ENCODE peak calls at places on chromosomes 13 and 19, in eight cellular contexts. One of them, this sample, is unnamed.

GRCh38 chr19:42601811-42602443 is 7.2 kb upstream of the CEACAM8 start:
- DNase-seq in T-helper 2 cell: peak
- DNase-seq in HL-60: no peak
- DNase-seq in NCI-H2171: no peak
- DNase-seq in amniotic stem cell: no peak
- DNase-seq in nephron progenitor cell: peak
- DNase-seq in GM12891: no peak
- DNase-seq in activated T-helper 9 cell treated with anti-CD3 and anti-CD28 coated beads, Interleukin-2, amount 50 U/mL, for 16 hours: no peak
- DNase-seq in this sample: peak

GRCh38 chr13:94345374-94346195 is 133.9 kb downstream of the DCT start:
- DNase-seq in T-helper 2 cell: peak
- DNase-seq in HL-60: no peak
- DNase-seq in NCI-H2171: peak
- DNase-seq in amniotic stem cell: no peak
- DNase-seq in nephron progenitor cell: no peak
- DNase-seq in GM12891: no peak
- DNase-seq in activated T-helper 9 cell treated with anti-CD3 and anti-CD28 coated beads, Interleukin-2, amount 50 U/mL, for 16 hours: no peak
- DNase-seq in this sample: peak

GRCh38 chr19:47723573-47723923 is 10.3 kb downstream of the EHD2 start:
- DNase-seq in T-helper 2 cell: peak
- DNase-seq in HL-60: peak
- DNase-seq in NCI-H2171: peak
- DNase-seq in amniotic stem cell: peak
- DNase-seq in nephron progenitor cell: no peak
- DNase-seq in GM12891: no peak
- DNase-seq in activated T-helper 9 cell treated with anti-CD3 and anti-CD28 coated beads, Interleukin-2, amount 50 U/mL, for 16 hours: no peak
- DNase-seq in this sample: peak

GRCh38 chr19:38671654-38672053 is 24.2 kb downstream of the ACTN4 start:
- DNase-seq in T-helper 2 cell: no peak
- DNase-seq in HL-60: no peak
- DNase-seq in NCI-H2171: no peak
- DNase-seq in amniotic stem cell: no peak
- DNase-seq in nephron progenitor cell: no peak
- DNase-seq in GM12891: no peak
- DNase-seq in activated T-helper 9 cell treated with anti-CD3 and anti-CD28 coated beads, Interleukin-2, amount 50 U/mL, for 16 hours: no peak
- DNase-seq in this sample: no peak

GRCh38 chr19:10452726-10453620 is 32.6 kb downstream of the PDE4A start:
- DNase-seq in T-helper 2 cell: no peak
- DNase-seq in HL-60: no peak
- DNase-seq in NCI-H2171: no peak
- DNase-seq in amniotic stem cell: no peak
- DNase-seq in nephron progenitor cell: no peak
- DNase-seq in GM12891: no peak
- DNase-seq in activated T-helper 9 cell treated with anti-CD3 and anti-CD28 coated beads, Interleukin-2, amount 50 U/mL, for 16 hours: no peak
- DNase-seq in this sample: no peak

GRCh38 chr19:37484406-37485115 is 15.4 kb downstream of the ZNF570 start:
- DNase-seq in T-helper 2 cell: no peak
- DNase-seq in HL-60: no peak
- DNase-seq in NCI-H2171: no peak
- DNase-seq in amniotic stem cell: no peak
- DNase-seq in nephron progenitor cell: no peak
- DNase-seq in GM12891: no peak
- DNase-seq in activated T-helper 9 cell treated with anti-CD3 and anti-CD28 coated beads, Interleukin-2, amount 50 U/mL, for 16 hours: no peak
- DNase-seq in this sample: no peak

GRCh38 chr13:73092831-73093230 is 34.0 kb downstream of the KLF5 start:
- DNase-seq in T-helper 2 cell: no peak
- DNase-seq in HL-60: no peak
- DNase-seq in NCI-H2171: no peak
- DNase-seq in amniotic stem cell: no peak
- DNase-seq in nephron progenitor cell: no peak
- DNase-seq in GM12891: no peak
- DNase-seq in activated T-helper 9 cell treated with anti-CD3 and anti-CD28 coated beads, Interleukin-2, amount 50 U/mL, for 16 hours: no peak
- DNase-seq in this sample: no peak

GRCh38 chr13:50993908-50994307 is 84.3 kb downstream of the RNASEH2B start:
- DNase-seq in T-helper 2 cell: no peak
- DNase-seq in HL-60: no peak
- DNase-seq in NCI-H2171: peak
- DNase-seq in amniotic stem cell: no peak
- DNase-seq in nephron progenitor cell: peak
- DNase-seq in GM12891: no peak
- DNase-seq in activated T-helper 9 cell treated with anti-CD3 and anti-CD28 coated beads, Interleukin-2, amount 50 U/mL, for 16 hours: no peak
- DNase-seq in this sample: no peak

GRCh38 chr13:77952737-77953136 is 34.1 kb upstream of the EDNRB start:
- DNase-seq in T-helper 2 cell: no peak
- DNase-seq in HL-60: no peak
- DNase-seq in NCI-H2171: no peak
- DNase-seq in amniotic stem cell: no peak
- DNase-seq in nephron progenitor cell: no peak
- DNase-seq in GM12891: no peak
- DNase-seq in activated T-helper 9 cell treated with anti-CD3 and anti-CD28 coated beads, Interleukin-2, amount 50 U/mL, for 16 hours: no peak
- DNase-seq in this sample: no peak

GRCh38 chr19:46904114-46905060 is 43.6 kb downstream of the ARHGAP35 start:
- DNase-seq in T-helper 2 cell: no peak
- DNase-seq in HL-60: no peak
- DNase-seq in NCI-H2171: no peak
- DNase-seq in amniotic stem cell: no peak
- DNase-seq in nephron progenitor cell: peak
- DNase-seq in GM12891: no peak
- DNase-seq in activated T-helper 9 cell treated with anti-CD3 and anti-CD28 coated beads, Interleukin-2, amount 50 U/mL, for 16 hours: no peak
- DNase-seq in this sample: peak

GRCh38 chr19:17333611-17334413 is 843 bp downstream of the ANO8 start:
- DNase-seq in T-helper 2 cell: peak
- DNase-seq in HL-60: peak
- DNase-seq in NCI-H2171: no peak
- DNase-seq in amniotic stem cell: no peak
- DNase-seq in nephron progenitor cell: no peak
- DNase-seq in GM12891: peak
- DNase-seq in activated T-helper 9 cell treated with anti-CD3 and anti-CD28 coated beads, Interleukin-2, amount 50 U/mL, for 16 hours: peak
- DNase-seq in this sample: peak

GRCh38 chr19:35596366-35596999 is 10.5 kb downstream of the PMIS2 start:
- DNase-seq in T-helper 2 cell: peak
- DNase-seq in HL-60: no peak
- DNase-seq in NCI-H2171: no peak
- DNase-seq in amniotic stem cell: no peak
- DNase-seq in nephron progenitor cell: no peak
- DNase-seq in GM12891: peak
- DNase-seq in activated T-helper 9 cell treated with anti-CD3 and anti-CD28 coated beads, Interleukin-2, amount 50 U/mL, for 16 hours: no peak
- DNase-seq in this sample: peak

GRCh38 chr13:64912141-64912540 is 2318.0 kb downstream of the PCDH9 start:
- DNase-seq in T-helper 2 cell: no peak
- DNase-seq in HL-60: no peak
- DNase-seq in NCI-H2171: no peak
- DNase-seq in amniotic stem cell: peak
- DNase-seq in nephron progenitor cell: no peak
- DNase-seq in GM12891: no peak
- DNase-seq in activated T-helper 9 cell treated with anti-CD3 and anti-CD28 coated beads, Interleukin-2, amount 50 U/mL, for 16 hours: no peak
- DNase-seq in this sample: peak

GRCh38 chr13:51739403-51740112 is 64.4 kb downstream of the DHRS12 start:
- DNase-seq in T-helper 2 cell: no peak
- DNase-seq in HL-60: no peak
- DNase-seq in NCI-H2171: no peak
- DNase-seq in amniotic stem cell: no peak
- DNase-seq in nephron progenitor cell: no peak
- DNase-seq in GM12891: no peak
- DNase-seq in activated T-helper 9 cell treated with anti-CD3 and anti-CD28 coated beads, Interleukin-2, amount 50 U/mL, for 16 hours: no peak
- DNase-seq in this sample: no peak

GRCh38 chr19:15453091-15453498 is 3.3 kb upstream of the WIZ start:
- DNase-seq in T-helper 2 cell: no peak
- DNase-seq in HL-60: no peak
- DNase-seq in NCI-H2171: no peak
- DNase-seq in amniotic stem cell: no peak
- DNase-seq in nephron progenitor cell: peak
- DNase-seq in GM12891: no peak
- DNase-seq in activated T-helper 9 cell treated with anti-CD3 and anti-CD28 coated beads, Interleukin-2, amount 50 U/mL, for 16 hours: no peak
- DNase-seq in this sample: no peak

GRCh38 chr19:5308471-5309437 is 31.9 kb downstream of the PTPRS start:
- DNase-seq in T-helper 2 cell: no peak
- DNase-seq in HL-60: no peak
- DNase-seq in NCI-H2171: peak
- DNase-seq in amniotic stem cell: no peak
- DNase-seq in nephron progenitor cell: no peak
- DNase-seq in GM12891: no peak
- DNase-seq in activated T-helper 9 cell treated with anti-CD3 and anti-CD28 coated beads, Interleukin-2, amount 50 U/mL, for 16 hours: no peak
- DNase-seq in this sample: peak

GRCh38 chr19:4174895-4175668 is 7.3 kb downstream of the SIRT6 start:
- DNase-seq in T-helper 2 cell: no peak
- DNase-seq in HL-60: no peak
- DNase-seq in NCI-H2171: no peak
- DNase-seq in amniotic stem cell: no peak
- DNase-seq in nephron progenitor cell: no peak
- DNase-seq in GM12891: no peak
- DNase-seq in activated T-helper 9 cell treated with anti-CD3 and anti-CD28 coated beads, Interleukin-2, amount 50 U/mL, for 16 hours: no peak
- DNase-seq in this sample: no peak

GRCh38 chr13:110354715-110355473 is 47.8 kb downstream of the COL4A2 start:
- DNase-seq in T-helper 2 cell: no peak
- DNase-seq in HL-60: no peak
- DNase-seq in NCI-H2171: no peak
- DNase-seq in amniotic stem cell: no peak
- DNase-seq in nephron progenitor cell: no peak
- DNase-seq in GM12891: no peak
- DNase-seq in activated T-helper 9 cell treated with anti-CD3 and anti-CD28 coated beads, Interleukin-2, amount 50 U/mL, for 16 hours: no peak
- DNase-seq in this sample: no peak

GRCh38 chr13:32195713-32196112 is 119.5 kb downstream of the ZAR1L start:
- DNase-seq in T-helper 2 cell: no peak
- DNase-seq in HL-60: no peak
- DNase-seq in NCI-H2171: no peak
- DNase-seq in amniotic stem cell: no peak
- DNase-seq in nephron progenitor cell: no peak
- DNase-seq in GM12891: no peak
- DNase-seq in activated T-helper 9 cell treated with anti-CD3 and anti-CD28 coated beads, Interleukin-2, amount 50 U/mL, for 16 hours: no peak
- DNase-seq in this sample: no peak

GRCh38 chr19:8208119-8208709 is 956 bp upstream of the CERS4 start:
- DNase-seq in T-helper 2 cell: no peak
- DNase-seq in HL-60: no peak
- DNase-seq in NCI-H2171: no peak
- DNase-seq in amniotic stem cell: no peak
- DNase-seq in nephron progenitor cell: peak
- DNase-seq in GM12891: no peak
- DNase-seq in activated T-helper 9 cell treated with anti-CD3 and anti-CD28 coated beads, Interleukin-2, amount 50 U/mL, for 16 hours: no peak
- DNase-seq in this sample: no peak

GRCh38 chr19:43759515-43759914 is 4.8 kb upstream of the SMG9 start:
- DNase-seq in T-helper 2 cell: no peak
- DNase-seq in HL-60: no peak
- DNase-seq in NCI-H2171: no peak
- DNase-seq in amniotic stem cell: no peak
- DNase-seq in nephron progenitor cell: no peak
- DNase-seq in GM12891: no peak
- DNase-seq in activated T-helper 9 cell treated with anti-CD3 and anti-CD28 coated beads, Interleukin-2, amount 50 U/mL, for 16 hours: no peak
- DNase-seq in this sample: peak

GRCh38 chr19:30854207-30854606 is 482.0 kb downstream of the ZNF536 start:
- DNase-seq in T-helper 2 cell: no peak
- DNase-seq in HL-60: no peak
- DNase-seq in NCI-H2171: no peak
- DNase-seq in amniotic stem cell: no peak
- DNase-seq in nephron progenitor cell: no peak
- DNase-seq in GM12891: no peak
- DNase-seq in activated T-helper 9 cell treated with anti-CD3 and anti-CD28 coated beads, Interleukin-2, amount 50 U/mL, for 16 hours: no peak
- DNase-seq in this sample: no peak

GRCh38 chr13:45861352-45861751 is 9.8 kb upstream of the SIAH3 start:
- DNase-seq in T-helper 2 cell: no peak
- DNase-seq in HL-60: no peak
- DNase-seq in NCI-H2171: no peak
- DNase-seq in amniotic stem cell: no peak
- DNase-seq in nephron progenitor cell: no peak
- DNase-seq in GM12891: no peak
- DNase-seq in activated T-helper 9 cell treated with anti-CD3 and anti-CD28 coated beads, Interleukin-2, amount 50 U/mL, for 16 hours: no peak
- DNase-seq in this sample: peak

GRCh38 chr19:9856609-9857008 is 21.5 kb downstream of the PIN1 start:
- DNase-seq in T-helper 2 cell: no peak
- DNase-seq in HL-60: no peak
- DNase-seq in NCI-H2171: no peak
- DNase-seq in amniotic stem cell: no peak
- DNase-seq in nephron progenitor cell: no peak
- DNase-seq in GM12891: no peak
- DNase-seq in activated T-helper 9 cell treated with anti-CD3 and anti-CD28 coated beads, Interleukin-2, amount 50 U/mL, for 16 hours: no peak
- DNase-seq in this sample: no peak

GRCh38 chr19:2176336-2176994 is 12.7 kb downstream of the DOT1L start:
- DNase-seq in T-helper 2 cell: no peak
- DNase-seq in HL-60: no peak
- DNase-seq in NCI-H2171: no peak
- DNase-seq in amniotic stem cell: no peak
- DNase-seq in nephron progenitor cell: no peak
- DNase-seq in GM12891: no peak
- DNase-seq in activated T-helper 9 cell treated with anti-CD3 and anti-CD28 coated beads, Interleukin-2, amount 50 U/mL, for 16 hours: no peak
- DNase-seq in this sample: no peak

GRCh38 chr19:19382118-19382517 is 23.4 kb upstream of the GATAD2A start:
- DNase-seq in T-helper 2 cell: no peak
- DNase-seq in HL-60: no peak
- DNase-seq in NCI-H2171: no peak
- DNase-seq in amniotic stem cell: no peak
- DNase-seq in nephron progenitor cell: no peak
- DNase-seq in GM12891: no peak
- DNase-seq in activated T-helper 9 cell treated with anti-CD3 and anti-CD28 coated beads, Interleukin-2, amount 50 U/mL, for 16 hours: no peak
- DNase-seq in this sample: no peak

GRCh38 chr13:65965496-65965895 is 1264.6 kb downstream of the PCDH9 start:
- DNase-seq in T-helper 2 cell: no peak
- DNase-seq in HL-60: peak
- DNase-seq in NCI-H2171: no peak
- DNase-seq in amniotic stem cell: peak
- DNase-seq in nephron progenitor cell: no peak
- DNase-seq in GM12891: no peak
- DNase-seq in activated T-helper 9 cell treated with anti-CD3 and anti-CD28 coated beads, Interleukin-2, amount 50 U/mL, for 16 hours: no peak
- DNase-seq in this sample: peak

GRCh38 chr13:113616281-113616906 is 31.8 kb downstream of the TFDP1 start:
- DNase-seq in T-helper 2 cell: no peak
- DNase-seq in HL-60: peak
- DNase-seq in NCI-H2171: no peak
- DNase-seq in amniotic stem cell: no peak
- DNase-seq in nephron progenitor cell: no peak
- DNase-seq in GM12891: no peak
- DNase-seq in activated T-helper 9 cell treated with anti-CD3 and anti-CD28 coated beads, Interleukin-2, amount 50 U/mL, for 16 hours: no peak
- DNase-seq in this sample: no peak

GRCh38 chr19:1082928-1083816 is 12.0 kb downstream of the POLR2E start:
- DNase-seq in T-helper 2 cell: no peak
- DNase-seq in HL-60: no peak
- DNase-seq in NCI-H2171: no peak
- DNase-seq in amniotic stem cell: no peak
- DNase-seq in nephron progenitor cell: no peak
- DNase-seq in GM12891: no peak
- DNase-seq in activated T-helper 9 cell treated with anti-CD3 and anti-CD28 coated beads, Interleukin-2, amount 50 U/mL, for 16 hours: no peak
- DNase-seq in this sample: no peak

GRCh38 chr19:34481861-34482379 is 362 bp downstream of the WTIP start:
- DNase-seq in T-helper 2 cell: no peak
- DNase-seq in HL-60: no peak
- DNase-seq in NCI-H2171: no peak
- DNase-seq in amniotic stem cell: no peak
- DNase-seq in nephron progenitor cell: no peak
- DNase-seq in GM12891: no peak
- DNase-seq in activated T-helper 9 cell treated with anti-CD3 and anti-CD28 coated beads, Interleukin-2, amount 50 U/mL, for 16 hours: no peak
- DNase-seq in this sample: peak

GRCh38 chr19:1859319-1859718 is 4.1 kb downstream of the KLF16 start:
- DNase-seq in T-helper 2 cell: no peak
- DNase-seq in HL-60: no peak
- DNase-seq in NCI-H2171: no peak
- DNase-seq in amniotic stem cell: no peak
- DNase-seq in nephron progenitor cell: no peak
- DNase-seq in GM12891: no peak
- DNase-seq in activated T-helper 9 cell treated with anti-CD3 and anti-CD28 coated beads, Interleukin-2, amount 50 U/mL, for 16 hours: no peak
- DNase-seq in this sample: no peak

GRCh38 chr13:96243371-96243770 is 153.5 kb downstream of the HS6ST3 start:
- DNase-seq in T-helper 2 cell: no peak
- DNase-seq in HL-60: no peak
- DNase-seq in NCI-H2171: no peak
- DNase-seq in amniotic stem cell: no peak
- DNase-seq in nephron progenitor cell: no peak
- DNase-seq in GM12891: no peak
- DNase-seq in activated T-helper 9 cell treated with anti-CD3 and anti-CD28 coated beads, Interleukin-2, amount 50 U/mL, for 16 hours: no peak
- DNase-seq in this sample: no peak

GRCh38 chr13:84985860-84986259 is 813.4 kb downstream of the SLITRK6 start:
- DNase-seq in T-helper 2 cell: no peak
- DNase-seq in HL-60: no peak
- DNase-seq in NCI-H2171: no peak
- DNase-seq in amniotic stem cell: no peak
- DNase-seq in nephron progenitor cell: no peak
- DNase-seq in GM12891: no peak
- DNase-seq in activated T-helper 9 cell treated with anti-CD3 and anti-CD28 coated beads, Interleukin-2, amount 50 U/mL, for 16 hours: no peak
- DNase-seq in this sample: no peak

GRCh38 chr19:48933382-48933932 is at the start of gene DHDH:
- DNase-seq in T-helper 2 cell: peak
- DNase-seq in HL-60: peak
- DNase-seq in NCI-H2171: peak
- DNase-seq in amniotic stem cell: peak
- DNase-seq in nephron progenitor cell: peak
- DNase-seq in GM12891: peak
- DNase-seq in activated T-helper 9 cell treated with anti-CD3 and anti-CD28 coated beads, Interleukin-2, amount 50 U/mL, for 16 hours: peak
- DNase-seq in this sample: peak